ENCODE peak calls at places on chromosomes 6 and 20, in five cellular contexts. N is cardiac muscle cell, I is left ventricle myocardium inferior, Z is brain microvascular endothelial cell, W is upper lobe of right lung. P is an unnamed sample.

GRCh38 chr6:53066059-53066406 is 829 bp downstream of the FBXO9 start:
- DNase-seq in N (peak), I (peak), Z (no peak), W (peak), P (no peak)

GRCh38 chr20:33680681-33681080 is 5.5 kb downstream of the E2F1 start:
- DNase-seq in N (peak), I (no peak), Z (no peak), W (no peak), P (no peak)

GRCh38 chr20:36217226-36217625 is 19.1 kb upstream of the AAR2 start:
- DNase-seq in N (no peak), I (no peak), Z (no peak), W (no peak), P (no peak)

GRCh38 chr20:20551409-20551808 is 161.0 kb downstream of the RALGAPA2 start:
- DNase-seq in N (no peak), I (no peak), Z (no peak), W (no peak), P (no peak)

GRCh38 chr6:36912583-36912982 is 26.8 kb downstream of the C6orf89 start:
- DNase-seq in N (peak), I (no peak), Z (peak), W (no peak), P (no peak)

GRCh38 chr6:147724454-147724853 is 216.0 kb downstream of the SAMD5 start:
- DNase-seq in N (no peak), I (no peak), Z (no peak), W (no peak), P (no peak)

GRCh38 chr6:164109770-164110140 is 695.2 kb downstream of the QKI start:
- DNase-seq in N (peak), I (peak), Z (no peak), W (no peak), P (no peak)

GRCh38 chr6:167696261-167696660 is 130.4 kb upstream of the AFDN start:
- DNase-seq in N (no peak), I (no peak), Z (no peak), W (no peak), P (no peak)

GRCh38 chr6:56541736-56542366 is 100.8 kb downstream of the DST start:
- DNase-seq in N (no peak), I (no peak), Z (no peak), W (no peak), P (no peak)

GRCh38 chr6:108648186-108648585 is 87.5 kb downstream of the FOXO3 start:
- DNase-seq in N (no peak), I (no peak), Z (no peak), W (no peak), P (no peak)

GRCh38 chr6:73704260-73704659 is 8.3 kb downstream of the CD109 start:
- DNase-seq in N (peak), I (no peak), Z (peak), W (no peak), P (no peak)

GRCh38 chr6:165227644-165228329 is 81.6 kb downstream of the C6orf118 start:
- DNase-seq in N (peak), I (no peak), Z (no peak), W (no peak), P (no peak)

GRCh38 chr20:21162631-21163030 is 36.7 kb downstream of the KIZ start:
- DNase-seq in N (no peak), I (no peak), Z (no peak), W (no peak), P (no peak)

GRCh38 chr6:56730663-56731529 is 88.2 kb upstream of the DST start:
- DNase-seq in N (peak), I (no peak), Z (peak), W (no peak), P (no peak)

GRCh38 chr6:93786474-93787330 is 367.3 kb upstream of the EPHA7 start:
- DNase-seq in N (peak), I (no peak), Z (peak), W (no peak), P (no peak)

GRCh38 chr6:74087898-74088297 is 391.9 kb downstream of the CD109 start:
- DNase-seq in N (peak), I (no peak), Z (peak), W (no peak), P (no peak)

GRCh38 chr6:10403385-10404106 is 11.3 kb downstream of the TFAP2A start:
- DNase-seq in N (peak), I (no peak), Z (peak), W (no peak), P (no peak)

GRCh38 chr6:113805167-113805835 is 51.8 kb upstream of the MARCKS start:
- DNase-seq in N (no peak), I (no peak), Z (no peak), W (no peak), P (no peak)

GRCh38 chr20:1272368-1273155 is 6.5 kb downstream of the SNPH start:
- DNase-seq in N (no peak), I (no peak), Z (no peak), W (no peak), P (no peak)

GRCh38 chr20:58429303-58429702 is 40.3 kb downstream of the VAPB start:
- DNase-seq in N (no peak), I (no peak), Z (no peak), W (no peak), P (no peak)

GRCh38 chr6:117264487-117265424 is 602 bp upstream of the VGLL2 start:
- DNase-seq in N (peak), I (no peak), Z (no peak), W (no peak), P (no peak)

GRCh38 chr6:3026811-3027626 is 27.3 kb downstream of the NQO2 start:
- DNase-seq in N (peak), I (no peak), Z (no peak), W (no peak), P (no peak)

GRCh38 chr20:45888681-45889080 is 1.3 kb upstream of the SPATA25 start:
- DNase-seq in N (no peak), I (no peak), Z (no peak), W (no peak), P (no peak)

GRCh38 chr6:148864941-148865340 is 118.1 kb downstream of the UST start:
- DNase-seq in N (no peak), I (no peak), Z (no peak), W (no peak), P (no peak)

GRCh38 chr6:143575440-143575839 is 63.9 kb upstream of the FUCA2 start:
- DNase-seq in N (peak), I (no peak), Z (peak), W (no peak), P (no peak)

GRCh38 chr6:137746264-137746663 is 120.8 kb upstream of the TNFAIP3 start:
- DNase-seq in N (no peak), I (no peak), Z (no peak), W (no peak), P (no peak)

GRCh38 chr20:1528811-1529210 is 28.7 kb downstream of the SIRPD start:
- DNase-seq in N (peak), I (no peak), Z (no peak), W (no peak), P (no peak)

GRCh38 chr20:20489054-20489453 is 121.2 kb downstream of the INSM1 start:
- DNase-seq in N (no peak), I (no peak), Z (no peak), W (no peak), P (no peak)

GRCh38 chr20:57695012-57695411 is 14.8 kb downstream of the PMEPA1 start:
- DNase-seq in N (no peak), I (no peak), Z (no peak), W (peak), P (no peak)

GRCh38 chr6:163459536-163459935 is 45.0 kb downstream of the QKI start:
- DNase-seq in N (no peak), I (no peak), Z (no peak), W (no peak), P (no peak)

GRCh38 chr6:3323696-3324261 is 65.0 kb downstream of the PSMG4 start:
- DNase-seq in N (no peak), I (no peak), Z (no peak), W (no peak), P (no peak)

GRCh38 chr6:27279513-27280063 is 32.1 kb downstream of the PRSS16 start:
- DNase-seq in N (no peak), I (no peak), Z (no peak), W (no peak), P (no peak)

GRCh38 chr6:74715362-74716068 is 490.3 kb downstream of the COL12A1 start:
- DNase-seq in N (peak), I (no peak), Z (no peak), W (no peak), P (no peak)

GRCh38 chr6:144899161-144899560 is 614.0 kb downstream of the UTRN start:
- DNase-seq in N (peak), I (no peak), Z (peak), W (no peak), P (no peak)

GRCh38 chr6:79609225-79609595 is 21.9 kb upstream of the SH3BGRL2 start:
- DNase-seq in N (no peak), I (no peak), Z (no peak), W (no peak), P (no peak)

GRCh38 chr20:1301031-1301529 is 27.9 kb downstream of the SDCBP2 start:
- DNase-seq in N (peak), I (no peak), Z (peak), W (no peak), P (no peak)

GRCh38 chr20:58553841-58554240 is 38.6 kb upstream of the APCDD1L start:
- DNase-seq in N (peak), I (no peak), Z (no peak), W (no peak), P (peak)

GRCh38 chr6:115882174-115882573 is 178.5 kb downstream of the FRK start:
- DNase-seq in N (no peak), I (no peak), Z (no peak), W (no peak), P (no peak)
- TF ChIP-seq CTCF in N (no peak), I (no peak), Z (no peak), W (no peak), P (no peak)

DNA sequence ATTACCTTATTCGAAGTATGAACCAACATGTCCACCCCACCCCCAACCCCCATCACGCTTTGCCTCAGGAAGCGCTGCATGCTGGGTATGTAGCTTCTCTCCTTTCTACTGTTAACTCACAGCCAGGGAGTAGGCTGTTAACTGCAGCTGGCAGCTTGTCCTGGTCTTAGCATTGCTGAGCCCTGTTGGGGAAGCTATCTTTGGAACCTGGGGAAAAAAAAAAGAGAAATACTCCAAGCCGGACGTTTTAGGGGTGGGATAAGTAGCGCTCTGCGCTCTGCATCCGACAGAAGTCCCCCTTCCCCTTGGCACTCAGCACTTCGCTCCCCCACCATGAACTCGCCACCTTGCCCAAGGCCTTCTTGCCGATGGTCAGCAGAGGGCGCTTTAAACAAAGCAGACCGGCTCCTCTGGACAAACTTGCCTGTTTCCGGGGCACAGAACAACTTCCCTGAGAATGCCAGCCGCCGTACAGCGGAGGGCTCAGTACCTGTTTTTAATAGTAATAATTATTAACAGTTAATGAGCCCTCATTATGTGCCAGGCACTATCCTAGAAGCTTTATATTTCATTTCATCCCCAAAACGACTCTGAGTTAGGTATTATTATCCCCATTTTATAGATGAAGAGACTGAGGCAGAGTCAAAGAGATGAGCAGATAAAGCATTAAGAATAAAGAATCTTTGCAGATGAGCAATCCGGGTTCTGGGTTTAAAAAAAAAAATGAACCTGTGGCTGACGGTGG is 35.2 kb upstream of the MDFI start:
- DNase-seq in N (peak), I (peak), Z (peak), W (peak), P (peak)
- H3K4me3 ChIP-seq in N (no peak), I (peak), Z (no peak), W (no peak), P (peak)

GRCh38 chr6:129929433-129929832 is 68.3 kb upstream of the TMEM244 start:
- DNase-seq in N (peak), I (no peak), Z (peak), W (no peak), P (no peak)
- H3K27ac ChIP-seq in N (no peak), I (no peak), Z (no peak), W (no peak), P (no peak)

GRCh38 chr6:18263561-18264337 is 581 bp downstream of the DEK start:
- DNase-seq in N (peak), I (peak), Z (no peak), W (peak), P (peak)
- TF ChIP-seq CTCF in N (no peak), I (no peak), Z (no peak), W (no peak), P (no peak)

DNA sequence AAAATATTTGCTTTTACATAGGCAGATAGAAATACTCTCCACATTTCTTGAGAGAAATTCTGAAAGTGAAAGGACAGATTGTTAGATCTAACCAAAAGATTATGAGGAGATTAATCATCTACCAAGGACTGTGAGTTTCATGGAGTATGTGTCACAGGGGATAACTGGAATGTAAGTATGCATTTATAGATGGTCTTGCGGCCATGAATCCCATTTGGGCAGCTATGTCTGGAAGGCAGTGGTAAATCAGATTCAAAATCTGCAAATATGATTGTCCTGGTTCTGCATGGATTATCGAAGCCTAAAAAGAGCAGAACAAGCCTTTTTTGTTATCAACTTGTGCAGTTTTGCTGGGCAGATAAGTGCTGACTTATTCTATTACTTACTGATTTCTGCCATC is 293.8 kb downstream of the RFPL4B start:
- DNase-seq in N (no peak), I (no peak), Z (peak), W (no peak), P (no peak)
- H3K4me3 ChIP-seq in N (no peak), I (no peak), Z (no peak), W (no peak), P (no peak)

GRCh38 chr20:3547906-3548305 is 77.1 kb downstream of the ATRN start:
- DNase-seq in N (no peak), I (no peak), Z (no peak), W (no peak), P (no peak)

GRCh38 chr20:3543901-3544507 is 73.2 kb downstream of the ATRN start:
- DNase-seq in N (peak), I (no peak), Z (peak), W (no peak), P (no peak)

GRCh38 chr20:3539708-3540107 is 68.9 kb downstream of the ATRN start:
- DNase-seq in N (peak), I (no peak), Z (no peak), W (no peak), P (no peak)

GRCh38 chr20:3545401-3545925 is 74.6 kb downstream of the ATRN start:
- DNase-seq in N (no peak), I (no peak), Z (no peak), W (no peak), P (no peak)

GRCh38 chr20:3541887-3542721 is 71.3 kb downstream of the ATRN start:
- DNase-seq in N (no peak), I (no peak), Z (no peak), W (no peak), P (no peak)
- H3K27ac ChIP-seq in N (no peak), I (no peak), Z (no peak), W (no peak), P (no peak)

DNA sequence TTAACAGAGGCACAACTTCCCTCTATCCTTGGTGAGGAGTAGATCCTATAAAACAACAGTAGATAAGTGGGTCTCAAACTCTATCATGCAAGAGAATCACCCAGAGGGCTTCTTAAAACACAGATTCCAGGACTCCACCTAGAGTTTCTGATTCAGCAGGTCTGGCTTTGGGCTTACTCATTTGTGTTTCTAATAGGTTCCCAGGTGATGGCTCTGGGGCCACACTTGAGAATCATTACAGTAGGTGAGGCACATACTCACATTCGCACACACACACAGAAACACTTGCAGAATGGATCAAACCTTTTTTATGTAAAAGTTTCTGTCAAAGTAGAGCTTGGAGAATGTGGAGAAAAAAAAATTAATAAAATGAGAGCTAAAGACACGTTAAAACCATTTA is 52.4 kb downstream of the TMEM242 start:
- DNase-seq in N (no peak), I (no peak), Z (no peak), W (no peak), P (peak)
- TF ChIP-seq CTCF in N (no peak), I (no peak), Z (no peak), W (no peak), P (no peak)